ENCODE peak calls at places on chromosomes 6 and 20, in nine cellular contexts. One of them, this sample, is unnamed.
A peak's percentile ranks its signal among the peaks of the same experiment; 100 is the strongest.

GRCh38 chr6:19691465-19692167 is 145.6 kb upstream of the ID4 start:
- DNase-seq in IMR-90: no peak
- DNase-seq in endothelial cell: peak; percentile 24
- DNase-seq in GM12864: no peak
- DNase-seq in foreskin keratinocyte: no peak
- DNase-seq in GM23338: peak; percentile 88
- DNase-seq in DND-41: no peak
- DNase-seq in astrocyte of the spinal cord: no peak
- DNase-seq in nephron progenitor cell: peak; percentile 72
- DNase-seq in this sample: no peak

GRCh38 chr20:18727032-18727508 is 86.5 kb upstream of the SCP2D1 start:
- DNase-seq in IMR-90: no peak
- DNase-seq in endothelial cell: no peak
- DNase-seq in GM12864: no peak
- DNase-seq in foreskin keratinocyte: peak; percentile 37
- DNase-seq in GM23338: no peak
- DNase-seq in DND-41: no peak
- DNase-seq in astrocyte of the spinal cord: no peak
- DNase-seq in nephron progenitor cell: no peak
- DNase-seq in this sample: no peak

GRCh38 chr20:4519530-4519929 is 202.2 kb upstream of the PRND start:
- DNase-seq in IMR-90: no peak
- DNase-seq in endothelial cell: peak; percentile 53
- DNase-seq in GM12864: no peak
- DNase-seq in foreskin keratinocyte: no peak
- DNase-seq in GM23338: peak; percentile 78
- DNase-seq in DND-41: peak; percentile 21
- DNase-seq in astrocyte of the spinal cord: no peak
- DNase-seq in nephron progenitor cell: peak; percentile 37
- DNase-seq in this sample: peak; percentile 34

GRCh38 chr20:25033941-25034335 is 24.0 kb downstream of the ACSS1 start:
- DNase-seq in IMR-90: no peak
- DNase-seq in endothelial cell: no peak
- DNase-seq in GM12864: no peak
- DNase-seq in foreskin keratinocyte: no peak
- DNase-seq in GM23338: no peak
- DNase-seq in DND-41: no peak
- DNase-seq in astrocyte of the spinal cord: no peak
- DNase-seq in nephron progenitor cell: no peak
- DNase-seq in this sample: no peak

GRCh38 chr20:51482836-51483235 is 59.7 kb downstream of the NFATC2 start:
- DNase-seq in IMR-90: no peak
- DNase-seq in endothelial cell: no peak
- DNase-seq in GM12864: no peak
- DNase-seq in foreskin keratinocyte: no peak
- DNase-seq in GM23338: no peak
- DNase-seq in DND-41: no peak
- DNase-seq in astrocyte of the spinal cord: no peak
- DNase-seq in nephron progenitor cell: no peak
- DNase-seq in this sample: no peak

GRCh38 chr20:47857994-47858557 is 72.8 kb upstream of the SULF2 start:
- DNase-seq in IMR-90: no peak
- DNase-seq in endothelial cell: no peak
- DNase-seq in GM12864: no peak
- DNase-seq in foreskin keratinocyte: peak; percentile 61
- DNase-seq in GM23338: no peak
- DNase-seq in DND-41: no peak
- DNase-seq in astrocyte of the spinal cord: no peak
- DNase-seq in nephron progenitor cell: no peak
- DNase-seq in this sample: no peak

GRCh38 chr6:53048431-53049195 is 16.6 kb upstream of the FBXO9 start:
- DNase-seq in IMR-90: peak; percentile 91
- DNase-seq in endothelial cell: no peak
- DNase-seq in GM12864: no peak
- DNase-seq in foreskin keratinocyte: peak; percentile 88
- DNase-seq in GM23338: no peak
- DNase-seq in DND-41: peak; percentile 42
- DNase-seq in astrocyte of the spinal cord: peak; percentile 91
- DNase-seq in nephron progenitor cell: no peak
- DNase-seq in this sample: peak; percentile 23

GRCh38 chr20:57290178-57290484 is 23.7 kb upstream of the BMP7 start:
- DNase-seq in IMR-90: no peak
- DNase-seq in endothelial cell: no peak
- DNase-seq in GM12864: no peak
- DNase-seq in foreskin keratinocyte: no peak
- DNase-seq in GM23338: no peak
- DNase-seq in DND-41: no peak
- DNase-seq in astrocyte of the spinal cord: no peak
- DNase-seq in nephron progenitor cell: no peak
- DNase-seq in this sample: no peak

GRCh38 chr6:18640134-18640533 is 253.0 kb downstream of the RNF144B start:
- DNase-seq in IMR-90: no peak
- DNase-seq in endothelial cell: no peak
- DNase-seq in GM12864: no peak
- DNase-seq in foreskin keratinocyte: no peak
- DNase-seq in GM23338: no peak
- DNase-seq in DND-41: no peak
- DNase-seq in astrocyte of the spinal cord: no peak
- DNase-seq in nephron progenitor cell: no peak
- DNase-seq in this sample: no peak

GRCh38 chr6:33749401-33749800 is 2.7 kb upstream of the IP6K3 start:
- DNase-seq in IMR-90: no peak
- DNase-seq in endothelial cell: no peak
- DNase-seq in GM12864: no peak
- DNase-seq in foreskin keratinocyte: no peak
- DNase-seq in GM23338: no peak
- DNase-seq in DND-41: no peak
- DNase-seq in astrocyte of the spinal cord: no peak
- DNase-seq in nephron progenitor cell: no peak
- DNase-seq in this sample: no peak

GRCh38 chr6:134002821-134003220 is 49.6 kb downstream of the SLC2A12 start:
- DNase-seq in IMR-90: peak; percentile 37
- DNase-seq in endothelial cell: no peak
- DNase-seq in GM12864: no peak
- DNase-seq in foreskin keratinocyte: no peak
- DNase-seq in GM23338: no peak
- DNase-seq in DND-41: no peak
- DNase-seq in astrocyte of the spinal cord: peak; percentile 97
- DNase-seq in nephron progenitor cell: no peak
- DNase-seq in this sample: no peak

GRCh38 chr6:121826156-121826810 is 390.8 kb downstream of the GJA1 start:
- DNase-seq in IMR-90: peak; percentile 95
- DNase-seq in endothelial cell: no peak
- DNase-seq in GM12864: no peak
- DNase-seq in foreskin keratinocyte: peak; percentile 97
- DNase-seq in GM23338: no peak
- DNase-seq in DND-41: no peak
- DNase-seq in astrocyte of the spinal cord: peak; percentile 94
- DNase-seq in nephron progenitor cell: no peak
- DNase-seq in this sample: no peak

GRCh38 chr6:152330984-152331383 is 306.2 kb downstream of the SYNE1 start:
- DNase-seq in IMR-90: no peak
- DNase-seq in endothelial cell: no peak
- DNase-seq in GM12864: no peak
- DNase-seq in foreskin keratinocyte: peak; percentile 4
- DNase-seq in GM23338: no peak
- DNase-seq in DND-41: no peak
- DNase-seq in astrocyte of the spinal cord: no peak
- DNase-seq in nephron progenitor cell: no peak
- DNase-seq in this sample: no peak

GRCh38 chr20:57772349-57772964 is 62.6 kb upstream of the PMEPA1 start:
- DNase-seq in IMR-90: peak; percentile 64
- DNase-seq in endothelial cell: no peak
- DNase-seq in GM12864: no peak
- DNase-seq in foreskin keratinocyte: peak; percentile 89
- DNase-seq in GM23338: peak; percentile 47
- DNase-seq in DND-41: peak; percentile 34
- DNase-seq in astrocyte of the spinal cord: peak; percentile 74
- DNase-seq in nephron progenitor cell: no peak
- DNase-seq in this sample: no peak

GRCh38 chr6:90719321-90720195 is 132.7 kb upstream of the MAP3K7 start:
- DNase-seq in IMR-90: no peak
- DNase-seq in endothelial cell: no peak
- DNase-seq in GM12864: no peak
- DNase-seq in foreskin keratinocyte: peak; percentile 87
- DNase-seq in GM23338: no peak
- DNase-seq in DND-41: no peak
- DNase-seq in astrocyte of the spinal cord: no peak
- DNase-seq in nephron progenitor cell: no peak
- DNase-seq in this sample: no peak

GRCh38 chr6:33279971-33280511 is 3.1 kb downstream of the B3GALT4 start:
- DNase-seq in IMR-90: peak; percentile 64
- DNase-seq in endothelial cell: peak; percentile 71
- DNase-seq in GM12864: no peak
- DNase-seq in foreskin keratinocyte: peak; percentile 58
- DNase-seq in GM23338: peak; percentile 85
- DNase-seq in DND-41: peak; percentile 38
- DNase-seq in astrocyte of the spinal cord: peak; percentile 45
- DNase-seq in nephron progenitor cell: peak; percentile 58
- DNase-seq in this sample: no peak

GRCh38 chr6:157656437-157657005 is 166.5 kb upstream of the SNX9 start:
- DNase-seq in IMR-90: peak; percentile 38
- DNase-seq in endothelial cell: no peak
- DNase-seq in GM12864: no peak
- DNase-seq in foreskin keratinocyte: peak; percentile 7
- DNase-seq in GM23338: no peak
- DNase-seq in DND-41: no peak
- DNase-seq in astrocyte of the spinal cord: no peak
- DNase-seq in nephron progenitor cell: no peak
- DNase-seq in this sample: no peak

GRCh38 chr6:6646859-6647258 is 58.3 kb downstream of the LY86 start:
- DNase-seq in IMR-90: no peak
- DNase-seq in endothelial cell: no peak
- DNase-seq in GM12864: no peak
- DNase-seq in foreskin keratinocyte: no peak
- DNase-seq in GM23338: peak; percentile 42
- DNase-seq in DND-41: no peak
- DNase-seq in astrocyte of the spinal cord: no peak
- DNase-seq in nephron progenitor cell: no peak
- DNase-seq in this sample: no peak
- TF ChIP-seq CTCF in IMR-90: no peak
- TF ChIP-seq CTCF in endothelial cell: no peak
- TF ChIP-seq CTCF in GM12864: peak; percentile 37
- TF ChIP-seq CTCF in foreskin keratinocyte: peak; percentile 29
- TF ChIP-seq CTCF in GM23338: peak; percentile 62
- TF ChIP-seq CTCF in DND-41: peak; percentile 26
- TF ChIP-seq CTCF in astrocyte of the spinal cord: no peak
- TF ChIP-seq CTCF in nephron progenitor cell: no peak
- TF ChIP-seq CTCF in this sample: no peak

GRCh38 chr6:35136185-35136584 is 5.0 kb downstream of the TCP11 start:
- DNase-seq in IMR-90: no peak
- DNase-seq in endothelial cell: no peak
- DNase-seq in GM12864: no peak
- DNase-seq in foreskin keratinocyte: no peak
- DNase-seq in GM23338: no peak
- DNase-seq in DND-41: no peak
- DNase-seq in astrocyte of the spinal cord: no peak
- DNase-seq in nephron progenitor cell: no peak
- DNase-seq in this sample: no peak
- TF ChIP-seq CTCF in IMR-90: no peak
- TF ChIP-seq CTCF in endothelial cell: no peak
- TF ChIP-seq CTCF in GM12864: no peak
- TF ChIP-seq CTCF in foreskin keratinocyte: no peak
- TF ChIP-seq CTCF in GM23338: no peak
- TF ChIP-seq CTCF in DND-41: no peak
- TF ChIP-seq CTCF in astrocyte of the spinal cord: no peak
- TF ChIP-seq CTCF in nephron progenitor cell: no peak
- TF ChIP-seq CTCF in this sample: no peak

GRCh38 chr6:42086046-42086664 is 35.8 kb downstream of the TAF8 start:
- DNase-seq in IMR-90: no peak
- DNase-seq in endothelial cell: no peak
- DNase-seq in GM12864: no peak
- DNase-seq in foreskin keratinocyte: no peak
- DNase-seq in GM23338: peak; percentile 62
- DNase-seq in DND-41: no peak
- DNase-seq in astrocyte of the spinal cord: no peak
- DNase-seq in nephron progenitor cell: no peak
- DNase-seq in this sample: no peak
- TF ChIP-seq CTCF in IMR-90: peak; percentile 22
- TF ChIP-seq CTCF in endothelial cell: peak; percentile 43
- TF ChIP-seq CTCF in GM12864: peak; percentile 7
- TF ChIP-seq CTCF in foreskin keratinocyte: peak; percentile 34
- TF ChIP-seq CTCF in GM23338: peak; percentile 20
- TF ChIP-seq CTCF in DND-41: no peak
- TF ChIP-seq CTCF in astrocyte of the spinal cord: peak; percentile 21
- TF ChIP-seq CTCF in nephron progenitor cell: peak; percentile 22
- TF ChIP-seq CTCF in this sample: no peak

GRCh38 chr6:100462990-100463684 is 1.6 kb downstream of the SIM1 start:
- DNase-seq in IMR-90: no peak
- DNase-seq in endothelial cell: no peak
- DNase-seq in GM12864: no peak
- DNase-seq in foreskin keratinocyte: no peak
- DNase-seq in GM23338: peak; percentile 30
- DNase-seq in DND-41: no peak
- DNase-seq in astrocyte of the spinal cord: no peak
- DNase-seq in nephron progenitor cell: no peak
- DNase-seq in this sample: no peak

GRCh38 chr6:100462396-100462795 is 2.3 kb downstream of the SIM1 start:
- DNase-seq in IMR-90: no peak
- DNase-seq in endothelial cell: no peak
- DNase-seq in GM12864: no peak
- DNase-seq in foreskin keratinocyte: no peak
- DNase-seq in GM23338: no peak
- DNase-seq in DND-41: no peak
- DNase-seq in astrocyte of the spinal cord: no peak
- DNase-seq in nephron progenitor cell: no peak
- DNase-seq in this sample: no peak

GRCh38 chr6:100464910-100465700 is at the start of gene SIM1:
- DNase-seq in IMR-90: peak; percentile 59
- DNase-seq in endothelial cell: peak; percentile 87
- DNase-seq in GM12864: no peak
- DNase-seq in foreskin keratinocyte: no peak
- DNase-seq in GM23338: peak; percentile 96
- DNase-seq in DND-41: no peak
- DNase-seq in astrocyte of the spinal cord: peak; percentile 77
- DNase-seq in nephron progenitor cell: peak; percentile 86
- DNase-seq in this sample: peak; percentile 85

GRCh38 chr6:100464162-100464851 is 414 bp downstream of the SIM1 start:
- DNase-seq in IMR-90: no peak
- DNase-seq in endothelial cell: peak; percentile 30
- DNase-seq in GM12864: no peak
- DNase-seq in foreskin keratinocyte: no peak
- DNase-seq in GM23338: peak; percentile 44
- DNase-seq in DND-41: no peak
- DNase-seq in astrocyte of the spinal cord: no peak
- DNase-seq in nephron progenitor cell: peak; percentile 63
- DNase-seq in this sample: no peak

DNA sequence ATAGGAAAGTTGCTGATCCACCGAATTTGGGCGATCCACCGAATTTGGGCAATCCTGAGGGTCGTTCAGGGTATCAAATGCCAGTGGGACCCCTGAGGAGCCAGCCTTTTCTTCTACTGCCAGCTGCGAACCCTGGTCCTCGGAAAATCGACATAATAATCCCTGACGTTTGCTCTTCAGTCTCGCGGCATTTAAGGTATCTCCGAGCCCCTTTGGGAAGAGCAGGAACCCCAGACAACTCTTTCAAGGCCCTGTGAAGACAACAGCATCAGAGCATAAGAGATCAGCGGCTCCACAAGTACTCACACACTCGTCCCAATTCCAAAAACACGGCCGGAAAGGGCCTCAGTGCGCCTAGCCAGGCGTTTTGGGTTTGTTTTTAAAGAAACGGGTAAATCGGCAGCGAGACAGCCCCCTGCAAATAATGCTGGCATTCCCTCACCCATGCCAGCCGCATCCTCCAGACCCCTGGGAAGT is 998 bp downstream of the SIM1 start:
- DNase-seq in IMR-90: no peak
- DNase-seq in endothelial cell: no peak
- DNase-seq in GM12864: no peak
- DNase-seq in foreskin keratinocyte: no peak
- DNase-seq in GM23338: peak; percentile 65
- DNase-seq in DND-41: no peak
- DNase-seq in astrocyte of the spinal cord: no peak
- DNase-seq in nephron progenitor cell: no peak
- DNase-seq in this sample: no peak
- TF ChIP-seq CTCF in IMR-90: no peak
- TF ChIP-seq CTCF in endothelial cell: no peak
- TF ChIP-seq CTCF in GM12864: no peak
- TF ChIP-seq CTCF in foreskin keratinocyte: no peak
- TF ChIP-seq CTCF in GM23338: no peak
- TF ChIP-seq CTCF in DND-41: no peak
- TF ChIP-seq CTCF in astrocyte of the spinal cord: no peak
- TF ChIP-seq CTCF in nephron progenitor cell: no peak
- TF ChIP-seq CTCF in this sample: no peak